ENCODE peak calls at places on chromosomes 7 and 10, in nine cellular contexts. One of them, this sample, is unnamed.

GRCh38 chr10:113060221-113061053 is 110.4 kb downstream of the TCF7L2 start:
- DNase-seq in HepG2: peak
- DNase-seq in spleen: no peak
- DNase-seq in IMR-90: no peak
- DNase-seq in A549: no peak
- DNase-seq in Peyer's patch: no peak
- DNase-seq in adrenal gland: no peak
- DNase-seq in esophagus squamous epithelium: no peak
- DNase-seq in HCT116: no peak
- DNase-seq in this sample: no peak

GRCh38 chr7:91468231-91468630 is 204.0 kb downstream of the FZD1 start:
- DNase-seq in HepG2: no peak
- DNase-seq in spleen: no peak
- DNase-seq in IMR-90: no peak
- DNase-seq in A549: no peak
- DNase-seq in Peyer's patch: no peak
- DNase-seq in adrenal gland: no peak
- DNase-seq in esophagus squamous epithelium: no peak
- DNase-seq in HCT116: no peak
- DNase-seq in this sample: no peak

GRCh38 chr10:42755028-42755451 is 27.6 kb upstream of the BMS1 start:
- DNase-seq in HepG2: no peak
- DNase-seq in spleen: no peak
- DNase-seq in IMR-90: no peak
- DNase-seq in A549: no peak
- DNase-seq in Peyer's patch: no peak
- DNase-seq in adrenal gland: no peak
- DNase-seq in esophagus squamous epithelium: no peak
- DNase-seq in HCT116: no peak
- DNase-seq in this sample: no peak

GRCh38 chr10:29353887-29354561 is 65.2 kb downstream of the LYZL1 start:
- DNase-seq in HepG2: peak
- DNase-seq in spleen: no peak
- DNase-seq in IMR-90: no peak
- DNase-seq in A549: no peak
- DNase-seq in Peyer's patch: no peak
- DNase-seq in adrenal gland: no peak
- DNase-seq in esophagus squamous epithelium: no peak
- DNase-seq in HCT116: no peak
- DNase-seq in this sample: no peak

GRCh38 chr7:131895541-131896173 is 339.2 kb upstream of the PODXL start:
- DNase-seq in HepG2: no peak
- DNase-seq in spleen: no peak
- DNase-seq in IMR-90: peak
- DNase-seq in A549: peak
- DNase-seq in Peyer's patch: no peak
- DNase-seq in adrenal gland: no peak
- DNase-seq in esophagus squamous epithelium: no peak
- DNase-seq in HCT116: peak
- DNase-seq in this sample: no peak

GRCh38 chr10:48470115-48470892 is 134.6 kb downstream of the ARHGAP22 start:
- DNase-seq in HepG2: no peak
- DNase-seq in spleen: no peak
- DNase-seq in IMR-90: peak
- DNase-seq in A549: no peak
- DNase-seq in Peyer's patch: peak
- DNase-seq in adrenal gland: peak
- DNase-seq in esophagus squamous epithelium: no peak
- DNase-seq in HCT116: no peak
- DNase-seq in this sample: no peak

GRCh38 chr10:88066876-88067275 is 203.5 kb downstream of the PTEN start:
- DNase-seq in HepG2: no peak
- DNase-seq in spleen: no peak
- DNase-seq in IMR-90: no peak
- DNase-seq in A549: no peak
- DNase-seq in Peyer's patch: no peak
- DNase-seq in adrenal gland: no peak
- DNase-seq in esophagus squamous epithelium: no peak
- DNase-seq in HCT116: no peak
- DNase-seq in this sample: no peak

GRCh38 chr7:121479466-121479865 is 83.4 kb upstream of the FAM3C start:
- DNase-seq in HepG2: no peak
- DNase-seq in spleen: no peak
- DNase-seq in IMR-90: no peak
- DNase-seq in A549: no peak
- DNase-seq in Peyer's patch: no peak
- DNase-seq in adrenal gland: no peak
- DNase-seq in esophagus squamous epithelium: no peak
- DNase-seq in HCT116: no peak
- DNase-seq in this sample: no peak

GRCh38 chr7:44284881-44285541 is 40.4 kb downstream of the CAMK2B start:
- DNase-seq in HepG2: no peak
- DNase-seq in spleen: peak
- DNase-seq in IMR-90: no peak
- DNase-seq in A549: no peak
- DNase-seq in Peyer's patch: peak
- DNase-seq in adrenal gland: peak
- DNase-seq in esophagus squamous epithelium: no peak
- DNase-seq in HCT116: no peak
- DNase-seq in this sample: no peak

GRCh38 chr7:30193333-30193943 is 58.7 kb downstream of the MTURN start:
- DNase-seq in HepG2: no peak
- DNase-seq in spleen: no peak
- DNase-seq in IMR-90: no peak
- DNase-seq in A549: no peak
- DNase-seq in Peyer's patch: no peak
- DNase-seq in adrenal gland: no peak
- DNase-seq in esophagus squamous epithelium: no peak
- DNase-seq in HCT116: no peak
- DNase-seq in this sample: no peak

GRCh38 chr7:73770860-73771665 is 993 bp upstream of the CLDN3 start:
- DNase-seq in HepG2: no peak
- DNase-seq in spleen: no peak
- DNase-seq in IMR-90: no peak
- DNase-seq in A549: no peak
- DNase-seq in Peyer's patch: no peak
- DNase-seq in adrenal gland: no peak
- DNase-seq in esophagus squamous epithelium: no peak
- DNase-seq in HCT116: no peak
- DNase-seq in this sample: no peak

GRCh38 chr7:20193242-20193777 is 23.9 kb downstream of the MACC1 start:
- DNase-seq in HepG2: no peak
- DNase-seq in spleen: no peak
- DNase-seq in IMR-90: peak
- DNase-seq in A549: no peak
- DNase-seq in Peyer's patch: no peak
- DNase-seq in adrenal gland: no peak
- DNase-seq in esophagus squamous epithelium: no peak
- DNase-seq in HCT116: no peak
- DNase-seq in this sample: no peak

GRCh38 chr10:126476256-126476655 is 88.0 kb upstream of the ADAM12 start:
- DNase-seq in HepG2: no peak
- DNase-seq in spleen: no peak
- DNase-seq in IMR-90: no peak
- DNase-seq in A549: no peak
- DNase-seq in Peyer's patch: no peak
- DNase-seq in adrenal gland: peak
- DNase-seq in esophagus squamous epithelium: no peak
- DNase-seq in HCT116: no peak
- DNase-seq in this sample: no peak

GRCh38 chr10:42783181-42783549 is 570 bp downstream of the BMS1 start:
- DNase-seq in HepG2: peak
- DNase-seq in spleen: no peak
- DNase-seq in IMR-90: peak
- DNase-seq in A549: peak
- DNase-seq in Peyer's patch: no peak
- DNase-seq in adrenal gland: peak
- DNase-seq in esophagus squamous epithelium: no peak
- DNase-seq in HCT116: no peak
- DNase-seq in this sample: peak

GRCh38 chr10:110612629-110613028 is 31.5 kb upstream of the RBM20 start:
- DNase-seq in HepG2: no peak
- DNase-seq in spleen: no peak
- DNase-seq in IMR-90: no peak
- DNase-seq in A549: no peak
- DNase-seq in Peyer's patch: no peak
- DNase-seq in adrenal gland: no peak
- DNase-seq in esophagus squamous epithelium: no peak
- DNase-seq in HCT116: no peak
- DNase-seq in this sample: no peak

GRCh38 chr10:110608087-110608486 is 36.0 kb upstream of the RBM20 start:
- DNase-seq in HepG2: no peak
- DNase-seq in spleen: no peak
- DNase-seq in IMR-90: no peak
- DNase-seq in A549: no peak
- DNase-seq in Peyer's patch: no peak
- DNase-seq in adrenal gland: no peak
- DNase-seq in esophagus squamous epithelium: no peak
- DNase-seq in HCT116: no peak
- DNase-seq in this sample: no peak

GRCh38 chr10:110610308-110610774 is 33.8 kb upstream of the RBM20 start:
- DNase-seq in HepG2: peak
- DNase-seq in spleen: no peak
- DNase-seq in IMR-90: peak
- DNase-seq in A549: peak
- DNase-seq in Peyer's patch: no peak
- DNase-seq in adrenal gland: peak
- DNase-seq in esophagus squamous epithelium: no peak
- DNase-seq in HCT116: peak
- DNase-seq in this sample: peak

GRCh38 chr10:110612073-110612472 is 32.1 kb upstream of the RBM20 start:
- DNase-seq in HepG2: no peak
- DNase-seq in spleen: no peak
- DNase-seq in IMR-90: no peak
- DNase-seq in A549: no peak
- DNase-seq in Peyer's patch: no peak
- DNase-seq in adrenal gland: no peak
- DNase-seq in esophagus squamous epithelium: no peak
- DNase-seq in HCT116: no peak
- DNase-seq in this sample: no peak

DNA sequence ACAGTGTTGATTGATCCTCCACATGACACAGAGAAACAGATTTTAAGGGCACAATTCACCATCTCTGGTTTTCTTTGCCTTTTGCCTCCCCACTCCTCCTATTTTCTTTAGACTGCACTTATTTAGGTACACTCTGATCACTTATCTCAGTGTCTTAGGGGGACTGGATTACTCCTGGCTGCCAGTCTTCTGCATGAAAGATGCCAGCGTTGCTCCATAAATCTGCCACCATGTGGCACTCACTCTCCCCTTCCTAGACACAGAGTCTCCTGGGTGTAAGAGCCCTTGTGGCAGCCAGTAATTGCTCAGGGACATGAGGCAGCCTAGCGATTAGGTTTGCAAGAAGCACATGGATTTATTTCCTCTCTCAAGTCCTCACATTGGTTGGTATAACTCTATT is 34.5 kb upstream of the RBM20 start:
- DNase-seq in HepG2: no peak
- DNase-seq in spleen: no peak
- DNase-seq in IMR-90: no peak
- DNase-seq in A549: peak
- DNase-seq in Peyer's patch: no peak
- DNase-seq in adrenal gland: no peak
- DNase-seq in esophagus squamous epithelium: no peak
- DNase-seq in HCT116: peak
- DNase-seq in this sample: no peak
- TF ChIP-seq CTCF in HepG2: no peak
- TF ChIP-seq CTCF in spleen: no peak
- TF ChIP-seq CTCF in IMR-90: no peak
- TF ChIP-seq CTCF in A549: no peak
- TF ChIP-seq CTCF in Peyer's patch: no peak
- TF ChIP-seq CTCF in adrenal gland: no peak
- TF ChIP-seq CTCF in esophagus squamous epithelium: no peak
- TF ChIP-seq CTCF in HCT116: peak
- TF ChIP-seq CTCF in this sample: no peak

GRCh38 chr7:5638994-5639393 is 142.5 kb downstream of the RNF216 start:
- DNase-seq in HepG2: no peak
- DNase-seq in spleen: no peak
- DNase-seq in IMR-90: peak
- DNase-seq in A549: no peak
- DNase-seq in Peyer's patch: no peak
- DNase-seq in adrenal gland: no peak
- DNase-seq in esophagus squamous epithelium: no peak
- DNase-seq in HCT116: no peak
- DNase-seq in this sample: no peak

GRCh38 chr7:5635461-5636445 is 145.7 kb downstream of the RNF216 start:
- DNase-seq in HepG2: peak
- DNase-seq in spleen: peak
- DNase-seq in IMR-90: no peak
- DNase-seq in A549: no peak
- DNase-seq in Peyer's patch: no peak
- DNase-seq in adrenal gland: no peak
- DNase-seq in esophagus squamous epithelium: no peak
- DNase-seq in HCT116: no peak
- DNase-seq in this sample: no peak

GRCh38 chr7:5637415-5637814 is 144.0 kb downstream of the RNF216 start:
- DNase-seq in HepG2: no peak
- DNase-seq in spleen: peak
- DNase-seq in IMR-90: no peak
- DNase-seq in A549: no peak
- DNase-seq in Peyer's patch: no peak
- DNase-seq in adrenal gland: no peak
- DNase-seq in esophagus squamous epithelium: no peak
- DNase-seq in HCT116: no peak
- DNase-seq in this sample: no peak

GRCh38 chr7:5636446-5636835 is 145.0 kb downstream of the RNF216 start:
- DNase-seq in HepG2: peak
- DNase-seq in spleen: no peak
- DNase-seq in IMR-90: no peak
- DNase-seq in A549: no peak
- DNase-seq in Peyer's patch: no peak
- DNase-seq in adrenal gland: no peak
- DNase-seq in esophagus squamous epithelium: no peak
- DNase-seq in HCT116: no peak
- DNase-seq in this sample: no peak

GRCh38 chr7:5636914-5637313 is 144.5 kb downstream of the RNF216 start:
- DNase-seq in HepG2: no peak
- DNase-seq in spleen: peak
- DNase-seq in IMR-90: peak
- DNase-seq in A549: peak
- DNase-seq in Peyer's patch: no peak
- DNase-seq in adrenal gland: peak
- DNase-seq in esophagus squamous epithelium: no peak
- DNase-seq in HCT116: no peak
- DNase-seq in this sample: no peak
- H3K4me3 ChIP-seq in HepG2: no peak
- H3K4me3 ChIP-seq in spleen: no peak
- H3K4me3 ChIP-seq in IMR-90: no peak
- H3K4me3 ChIP-seq in A549: no peak
- H3K4me3 ChIP-seq in Peyer's patch: no peak
- H3K4me3 ChIP-seq in adrenal gland: no peak
- H3K4me3 ChIP-seq in esophagus squamous epithelium: no peak
- H3K4me3 ChIP-seq in HCT116: no peak
- H3K4me3 ChIP-seq in this sample: no peak

GRCh38 chr10:21496285-21497176 is 29.0 kb downstream of the SKIDA1 start:
- DNase-seq in HepG2: peak
- DNase-seq in spleen: peak
- DNase-seq in IMR-90: peak
- DNase-seq in A549: peak
- DNase-seq in Peyer's patch: peak
- DNase-seq in adrenal gland: peak
- DNase-seq in esophagus squamous epithelium: no peak
- DNase-seq in HCT116: no peak
- DNase-seq in this sample: peak
- TF ChIP-seq POLR2A in HepG2: no peak
- TF ChIP-seq POLR2A in spleen: no peak
- TF ChIP-seq POLR2A in IMR-90: no peak
- TF ChIP-seq POLR2A in A549: peak
- TF ChIP-seq POLR2A in Peyer's patch: no peak
- TF ChIP-seq POLR2A in adrenal gland: no peak
- TF ChIP-seq POLR2A in esophagus squamous epithelium: no peak
- TF ChIP-seq POLR2A in HCT116: no peak
- TF ChIP-seq POLR2A in this sample: no peak

GRCh38 chr10:121851791-121852190 is 76.0 kb downstream of the ATE1 start:
- DNase-seq in HepG2: no peak
- DNase-seq in spleen: no peak
- DNase-seq in IMR-90: no peak
- DNase-seq in A549: no peak
- DNase-seq in Peyer's patch: no peak
- DNase-seq in adrenal gland: no peak
- DNase-seq in esophagus squamous epithelium: no peak
- DNase-seq in HCT116: no peak
- DNase-seq in this sample: no peak
- TF ChIP-seq CTCF in HepG2: no peak
- TF ChIP-seq CTCF in spleen: no peak
- TF ChIP-seq CTCF in IMR-90: no peak
- TF ChIP-seq CTCF in A549: no peak
- TF ChIP-seq CTCF in Peyer's patch: no peak
- TF ChIP-seq CTCF in adrenal gland: no peak
- TF ChIP-seq CTCF in esophagus squamous epithelium: no peak
- TF ChIP-seq CTCF in HCT116: no peak
- TF ChIP-seq CTCF in this sample: no peak

This sample was measured in prostate gland.